ENCODE peak calls at places on chromosomes 6 and 20, in four cellular contexts. One of them, this sample, is unnamed. For H3K27me3, the result is how much of the 10 kb centered on the place peaks cover.

GRCh38 chr20:24981282-24981681 is 11.3 kb downstream of the APMAP start:
- DNase-seq in psoas muscle: no peak
- DNase-seq in kidney epithelial cell: no peak
- DNase-seq in upper lobe of right lung: no peak
- DNase-seq in this sample: no peak

GRCh38 chr6:21099338-21100314 is 493.9 kb upstream of the SOX4 start:
- DNase-seq in upper lobe of right lung: no peak
- DNase-seq in kidney epithelial cell: no peak
- DNase-seq in psoas muscle: no peak
- DNase-seq in this sample: no peak

GRCh38 chr6:158109744-158110143 is 58.3 kb downstream of the SERAC1 start:
- DNase-seq in kidney epithelial cell: no peak
- DNase-seq in psoas muscle: no peak
- DNase-seq in upper lobe of right lung: no peak
- DNase-seq in this sample: no peak

GRCh38 chr6:128239898-128240509 is 280.4 kb downstream of the PTPRK start:
- DNase-seq in kidney epithelial cell: no peak
- DNase-seq in psoas muscle: no peak
- DNase-seq in upper lobe of right lung: no peak
- DNase-seq in this sample: no peak

GRCh38 chr20:52268184-52268583 is 76.6 kb upstream of the ZFP64 start:
- DNase-seq in kidney epithelial cell: no peak
- DNase-seq in psoas muscle: no peak
- DNase-seq in upper lobe of right lung: no peak
- DNase-seq in this sample: no peak

GRCh38 chr6:13711726-13712484 is at the start of gene RANBP9:
- DNase-seq in upper lobe of right lung: peak
- DNase-seq in psoas muscle: peak
- DNase-seq in kidney epithelial cell: peak
- DNase-seq in this sample: peak

GRCh38 chr20:58097943-58098342 is 130.5 kb downstream of the ANKRD60 start:
- DNase-seq in psoas muscle: no peak
- DNase-seq in kidney epithelial cell: no peak
- DNase-seq in upper lobe of right lung: no peak
- DNase-seq in this sample: no peak

GRCh38 chr6:126228001-126228791 is 111.7 kb upstream of the CENPW start:
- DNase-seq in kidney epithelial cell: peak
- DNase-seq in psoas muscle: no peak
- DNase-seq in upper lobe of right lung: no peak
- DNase-seq in this sample: no peak

GRCh38 chr6:137811121-137811911 is 55.7 kb upstream of the TNFAIP3 start:
- DNase-seq in kidney epithelial cell: peak
- DNase-seq in upper lobe of right lung: peak
- DNase-seq in psoas muscle: peak
- DNase-seq in this sample: peak

GRCh38 chr6:41451515-41452163 is 94.5 kb upstream of the FOXP4 start:
- DNase-seq in kidney epithelial cell: no peak
- DNase-seq in upper lobe of right lung: no peak
- DNase-seq in psoas muscle: peak
- DNase-seq in this sample: no peak

GRCh38 chr6:31597006-31597405 is 4.2 kb upstream of the NCR3 start:
- DNase-seq in upper lobe of right lung: no peak
- DNase-seq in kidney epithelial cell: no peak
- DNase-seq in psoas muscle: no peak
- DNase-seq in this sample: no peak

GRCh38 chr20:34528921-34529297 is 12.7 kb downstream of the DYNLRB1 start:
- DNase-seq in kidney epithelial cell: no peak
- DNase-seq in psoas muscle: no peak
- DNase-seq in upper lobe of right lung: peak
- DNase-seq in this sample: peak

GRCh38 chr6:31358302-31358701 is 1.3 kb upstream of the HLA-B start:
- DNase-seq in psoas muscle: no peak
- DNase-seq in kidney epithelial cell: no peak
- DNase-seq in upper lobe of right lung: no peak
- DNase-seq in this sample: no peak

GRCh38 chr20:50541606-50542041 is 31.4 kb downstream of the PTPN1 start:
- DNase-seq in psoas muscle: no peak
- DNase-seq in upper lobe of right lung: no peak
- DNase-seq in kidney epithelial cell: no peak
- DNase-seq in this sample: no peak

GRCh38 chr20:57479196-57479595 is 45.7 kb downstream of the CTCFL start:
- DNase-seq in kidney epithelial cell: no peak
- DNase-seq in upper lobe of right lung: peak
- DNase-seq in psoas muscle: no peak
- DNase-seq in this sample: no peak

GRCh38 chr6:35736293-35736894 is 438 bp upstream of the ARMC12 start:
- DNase-seq in upper lobe of right lung: peak
- DNase-seq in kidney epithelial cell: no peak
- DNase-seq in psoas muscle: peak
- DNase-seq in this sample: peak

GRCh38 chr20:17495826-17496225 is 35.4 kb downstream of the BFSP1 start:
- DNase-seq in upper lobe of right lung: no peak
- DNase-seq in psoas muscle: no peak
- DNase-seq in kidney epithelial cell: no peak
- DNase-seq in this sample: no peak

GRCh38 chr20:5489596-5489995 is 172.8 kb upstream of the PROKR2 start:
- DNase-seq in kidney epithelial cell: no peak
- DNase-seq in upper lobe of right lung: no peak
- DNase-seq in psoas muscle: no peak
- DNase-seq in this sample: no peak

GRCh38 chr20:43190332-43190953 is 737 bp upstream of the PTPRT start:
- DNase-seq in psoas muscle: no peak
- DNase-seq in upper lobe of right lung: no peak
- DNase-seq in kidney epithelial cell: no peak
- DNase-seq in this sample: no peak

GRCh38 chr6:106167105-106167814 is 81.1 kb downstream of the PRDM1 start:
- DNase-seq in kidney epithelial cell: no peak
- DNase-seq in psoas muscle: no peak
- DNase-seq in upper lobe of right lung: no peak
- DNase-seq in this sample: no peak

GRCh38 chr6:40474937-40475336 is 112.2 kb downstream of the LRFN2 start:
- DNase-seq in psoas muscle: no peak
- DNase-seq in upper lobe of right lung: no peak
- DNase-seq in kidney epithelial cell: no peak
- DNase-seq in this sample: no peak

GRCh38 chr6:1745814-1746213 is 136.1 kb downstream of the FOXC1 start:
- DNase-seq in kidney epithelial cell: peak
- DNase-seq in upper lobe of right lung: no peak
- DNase-seq in psoas muscle: no peak
- DNase-seq in this sample: no peak

GRCh38 chr20:19212524-19213502 is at the start of gene SLC24A3:
- DNase-seq in kidney epithelial cell: peak
- DNase-seq in psoas muscle: peak
- DNase-seq in upper lobe of right lung: peak
- DNase-seq in this sample: peak

GRCh38 chr20:64077094-64077493 is 2.2 kb downstream of the RGS19 start:
- DNase-seq in kidney epithelial cell: no peak
- DNase-seq in upper lobe of right lung: no peak
- DNase-seq in psoas muscle: no peak
- DNase-seq in this sample: no peak

GRCh38 chr20:57907131-57908083 is 197.6 kb upstream of the PMEPA1 start:
- DNase-seq in psoas muscle: no peak
- DNase-seq in upper lobe of right lung: no peak
- DNase-seq in kidney epithelial cell: no peak
- DNase-seq in this sample: no peak

GRCh38 chr6:10396775-10397174 is 18.1 kb downstream of the TFAP2A start:
- DNase-seq in kidney epithelial cell: no peak
- DNase-seq in psoas muscle: no peak
- DNase-seq in upper lobe of right lung: no peak
- DNase-seq in this sample: no peak

GRCh38 chr6:912871-913663 is 220.1 kb upstream of the EXOC2 start:
- DNase-seq in psoas muscle: no peak
- DNase-seq in kidney epithelial cell: no peak
- DNase-seq in upper lobe of right lung: no peak
- DNase-seq in this sample: peak

GRCh38 chr20:29873946-29874345 is 1383.5 kb upstream of the DEFB115 start:
- DNase-seq in kidney epithelial cell: no peak
- DNase-seq in psoas muscle: peak
- DNase-seq in upper lobe of right lung: peak
- DNase-seq in this sample: peak

GRCh38 chr6:136625293-136625692 is 75.1 kb upstream of the MAP7 start:
- DNase-seq in psoas muscle: no peak
- DNase-seq in upper lobe of right lung: no peak
- DNase-seq in kidney epithelial cell: no peak
- DNase-seq in this sample: no peak

DNA sequence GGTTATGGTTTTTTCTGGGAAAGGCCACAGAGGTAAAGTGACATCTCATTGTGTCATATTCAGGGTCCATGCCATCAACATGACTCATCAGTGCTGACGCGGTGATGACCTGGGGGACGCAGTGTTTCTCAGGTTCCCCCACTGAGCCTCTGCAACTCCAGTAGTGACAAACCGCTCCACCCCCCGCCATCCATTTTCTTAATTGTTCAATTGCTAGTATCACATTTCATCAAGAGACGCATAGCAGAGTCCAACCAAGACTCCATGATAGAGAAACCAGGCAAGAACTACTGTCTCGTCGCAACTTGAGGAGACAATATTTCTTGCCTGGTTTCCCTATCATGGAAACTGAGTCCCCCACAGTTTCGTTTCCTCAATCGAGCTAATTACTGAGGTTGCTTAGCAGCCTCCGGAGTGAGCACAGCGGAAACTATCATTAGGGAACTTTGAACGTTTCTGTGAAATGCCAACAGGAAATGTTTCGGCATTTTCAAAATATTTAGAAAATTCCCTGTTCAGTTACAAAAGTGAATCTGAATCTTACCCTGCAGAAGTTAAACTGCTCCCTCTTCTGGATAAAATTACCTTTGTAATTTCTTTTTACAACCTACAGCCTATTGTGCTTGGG is 12.2 kb upstream of the SERPINB1 start:
- DNase-seq in kidney epithelial cell: no peak
- DNase-seq in upper lobe of right lung: no peak
- DNase-seq in psoas muscle: no peak
- DNase-seq in this sample: no peak
- TF ChIP-seq CTCF in kidney epithelial cell: no peak
- TF ChIP-seq CTCF in upper lobe of right lung: peak
- TF ChIP-seq CTCF in psoas muscle: peak
- TF ChIP-seq CTCF in this sample: peak

DNA sequence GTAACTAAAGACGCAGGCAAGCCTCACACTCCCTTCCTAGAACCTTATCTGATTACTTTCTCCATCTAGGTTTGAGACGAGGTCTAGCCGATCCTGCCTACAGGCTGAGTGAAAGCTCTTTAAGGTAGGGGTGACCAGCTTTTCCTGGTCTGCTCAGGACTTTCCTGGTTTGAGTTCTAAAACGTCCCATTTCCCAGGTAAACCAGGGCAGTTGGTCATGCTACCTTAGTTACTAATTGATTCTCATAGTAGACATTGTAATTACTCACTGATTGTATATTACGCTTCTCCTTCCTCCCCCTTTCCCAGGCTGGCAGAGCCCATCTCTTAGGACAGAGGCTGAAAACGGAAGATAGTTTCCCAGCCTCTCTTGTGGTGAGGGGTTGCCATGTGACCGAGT is 27.9 kb upstream of the RSPO4 start:
- DNase-seq in kidney epithelial cell: no peak
- DNase-seq in psoas muscle: no peak
- DNase-seq in upper lobe of right lung: no peak
- DNase-seq in this sample: no peak
- H3K27me3 ChIP-seq in kidney epithelial cell: under half
- H3K27me3 ChIP-seq in psoas muscle: under half
- H3K27me3 ChIP-seq in upper lobe of right lung: under half
- H3K27me3 ChIP-seq in this sample: under half

GRCh38 chr20:22106308-22106938 is 401.0 kb downstream of the PAX1 start:
- DNase-seq in kidney epithelial cell: no peak
- DNase-seq in psoas muscle: no peak
- DNase-seq in upper lobe of right lung: no peak
- DNase-seq in this sample: no peak
- TF ChIP-seq CTCF in kidney epithelial cell: peak
- TF ChIP-seq CTCF in psoas muscle: no peak
- TF ChIP-seq CTCF in upper lobe of right lung: peak
- TF ChIP-seq CTCF in this sample: peak

GRCh38 chr20:11067359-11067758 is 393.6 kb upstream of the JAG1 start:
- DNase-seq in upper lobe of right lung: no peak
- DNase-seq in kidney epithelial cell: no peak
- DNase-seq in psoas muscle: no peak
- DNase-seq in this sample: no peak
- H3K27me3 ChIP-seq in upper lobe of right lung: under half
- H3K27me3 ChIP-seq in kidney epithelial cell: under half
- H3K27me3 ChIP-seq in psoas muscle: under half
- H3K27me3 ChIP-seq in this sample: under half

GRCh38 chr6:149138699-149139294 is 178.7 kb upstream of the TAB2 start:
- DNase-seq in psoas muscle: no peak
- DNase-seq in kidney epithelial cell: no peak
- DNase-seq in upper lobe of right lung: no peak
- DNase-seq in this sample: no peak

GRCh38 chr6:149139782-149140136 is 177.8 kb upstream of the TAB2 start:
- DNase-seq in psoas muscle: no peak
- DNase-seq in upper lobe of right lung: no peak
- DNase-seq in kidney epithelial cell: no peak
- DNase-seq in this sample: no peak

GRCh38 chr6:149140910-149141290 is 176.6 kb upstream of the TAB2 start:
- DNase-seq in psoas muscle: no peak
- DNase-seq in kidney epithelial cell: no peak
- DNase-seq in upper lobe of right lung: no peak
- DNase-seq in this sample: no peak

GRCh38 chr6:149140137-149140909 is 177.2 kb upstream of the TAB2 start:
- DNase-seq in upper lobe of right lung: no peak
- DNase-seq in psoas muscle: no peak
- DNase-seq in kidney epithelial cell: no peak
- DNase-seq in this sample: no peak

GRCh38 chr6:149142924-149143429 is 174.5 kb upstream of the TAB2 start:
- DNase-seq in upper lobe of right lung: no peak
- DNase-seq in psoas muscle: no peak
- DNase-seq in kidney epithelial cell: no peak
- DNase-seq in this sample: no peak
- TF ChIP-seq CTCF in upper lobe of right lung: no peak
- TF ChIP-seq CTCF in psoas muscle: no peak
- TF ChIP-seq CTCF in kidney epithelial cell: no peak
- TF ChIP-seq CTCF in this sample: no peak

GRCh38 chr6:148518371-148519156 is 175.9 kb downstream of the SASH1 start:
- DNase-seq in kidney epithelial cell: no peak
- DNase-seq in psoas muscle: peak
- DNase-seq in upper lobe of right lung: no peak
- DNase-seq in this sample: no peak
- H3K27me3 ChIP-seq in kidney epithelial cell: under half
- H3K27me3 ChIP-seq in psoas muscle: under half
- H3K27me3 ChIP-seq in upper lobe of right lung: under half
- H3K27me3 ChIP-seq in this sample: under half